ENCODE peak calls at places on chromosomes 7 and 10, in six cellular contexts. S, V, I, T, P and H are unnamed samples.
A peak's percentile ranks its signal among the peaks of the same experiment; 100 is the strongest.

GRCh38 chr7:143987513-143987912 is 12.6 kb upstream of the OR6B1 start:
- DNase-seq in T (no peak), V (no peak), I (no peak), P (no peak), S (no peak), H (no peak)

GRCh38 chr7:111238891-111239290 is 148.0 kb downstream of the LRRN3 start:
- DNase-seq in S (no peak), P (no peak), V (no peak), I (no peak), T (no peak), H (no peak)

GRCh38 chr7:108010377-108010776 is 7.4 kb upstream of the LAMB1 start:
- DNase-seq in I (no peak), P (no peak), S (no peak), T (no peak), V (no peak), H (no peak)

GRCh38 chr7:127874951-127875608 is 156.2 kb downstream of the LRRC4 start:
- DNase-seq in V (no peak), I (no peak), S (no peak), P (no peak), T (no peak), H (no peak)

GRCh38 chr7:39535720-39536119 is 30.5 kb upstream of the YAE1 start:
- DNase-seq in P (no peak), V (peak; percentile 27), S (no peak), I (no peak), T (no peak), H (no peak)

GRCh38 chr7:9391221-9391620 is 957.8 kb downstream of the NXPH1 start:
- DNase-seq in P (no peak), S (no peak), I (no peak), V (no peak), T (no peak), H (no peak)

GRCh38 chr10:121655254-121656142 is 57.3 kb upstream of the FGFR2 start:
- DNase-seq in I (peak; percentile 25), S (no peak), T (peak; percentile 53), P (no peak), V (no peak), H (no peak)

GRCh38 chr7:31116615-31117014 is 64.5 kb downstream of the ADCYAP1R1 start:
- DNase-seq in I (no peak), P (no peak), S (no peak), V (no peak), T (no peak), H (no peak)

GRCh38 chr7:29145553-29146081 is 720 bp downstream of the CPVL start:
- DNase-seq in V (no peak), P (no peak), T (no peak), S (no peak), I (no peak), H (no peak)

GRCh38 chr7:116354171-116354545 is 143.8 kb downstream of the TES start:
- DNase-seq in T (no peak), V (peak; percentile 15), S (peak; percentile 24), P (peak; percentile 58), I (no peak), H (no peak)

GRCh38 chr10:71368639-71369038 is 28.1 kb upstream of the CDH23 start:
- DNase-seq in P (no peak), V (no peak), I (no peak), S (no peak), T (no peak), H (no peak)

GRCh38 chr7:150450491-150450992 is at the start of gene GIMAP8:
- DNase-seq in V (peak; percentile 48), T (no peak), S (peak; percentile 34), I (peak; percentile 81), P (peak; percentile 90), H (peak; percentile 86)

GRCh38 chr10:117004627-117005453 is at the start of gene SHTN1:
- DNase-seq in I (peak; percentile 94), P (peak; percentile 84), V (peak; percentile 92), T (peak; percentile 87), S (peak; percentile 89), H (peak; percentile 93)

DNA sequence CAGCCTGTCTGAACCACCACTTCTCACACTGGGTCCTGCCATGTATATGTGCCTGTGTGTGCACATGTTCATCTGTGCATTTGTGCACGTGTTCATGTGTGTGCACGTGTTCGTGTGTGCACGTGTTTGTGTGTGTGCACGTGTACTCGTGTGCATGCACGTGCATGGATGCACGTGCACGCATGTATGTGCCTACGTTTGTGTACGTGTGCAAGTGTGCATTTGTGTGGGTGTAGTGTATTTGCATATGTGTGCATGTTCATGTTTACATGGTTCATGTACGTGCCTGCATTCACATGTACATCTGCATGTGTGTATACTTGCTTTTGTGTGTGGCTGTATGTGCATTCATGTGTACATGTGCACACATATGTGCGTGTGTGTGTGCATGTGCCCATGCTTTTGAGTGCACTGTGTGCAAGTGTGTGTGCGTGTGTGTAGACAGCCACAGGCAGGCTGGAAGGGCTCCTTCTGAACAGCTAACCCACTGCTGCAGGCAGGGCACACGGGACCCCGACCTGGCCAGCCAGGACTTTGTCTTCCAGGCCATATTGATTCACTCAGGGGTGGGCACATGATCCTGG is 28.2 kb downstream of the SLC29A4 start:
- DNase-seq in V (no peak), S (no peak), I (no peak), T (no peak), P (no peak), H (no peak)
- H3K4me1 ChIP-seq in V (no peaks in the 10 kb centered on the region), S (no peaks in the 10 kb centered on the region), I (no peaks in the 10 kb centered on the region), T (no peaks in the 10 kb centered on the region), P (no peaks in the 10 kb centered on the region), H (no peaks in the 10 kb centered on the region)

GRCh38 chr10:105239311-105240215 is 598.5 kb downstream of the SORCS3 start:
- DNase-seq in T (peak; percentile 25), V (no peak), I (no peak), S (no peak), P (no peak), H (no peak)

GRCh38 chr10:105243381-105243780 is 602.3 kb downstream of the SORCS3 start:
- DNase-seq in P (no peak), S (no peak), V (no peak), I (no peak), T (no peak), H (no peak)

GRCh38 chr10:105241254-105241653 is 600.2 kb downstream of the SORCS3 start:
- DNase-seq in V (no peak), S (no peak), P (no peak), I (no peak), T (no peak), H (no peak)

DNA sequence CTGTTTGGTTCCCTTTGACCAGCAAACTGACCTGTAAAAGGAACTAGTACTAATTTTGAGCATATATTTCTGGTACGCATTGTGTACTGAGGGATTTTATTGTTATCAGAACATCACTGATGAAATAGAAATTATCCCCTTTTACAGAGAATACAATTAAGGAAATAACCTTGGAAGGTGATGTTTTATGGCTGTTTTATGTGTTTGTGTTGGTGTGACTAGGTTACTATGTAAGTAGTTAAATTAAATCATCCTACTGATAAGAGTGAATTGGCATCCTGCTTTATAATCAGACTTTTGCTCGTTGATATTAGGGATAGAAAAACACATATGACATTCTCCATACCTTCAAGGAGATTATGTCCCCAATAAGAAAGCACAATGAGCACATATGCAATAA is 596.6 kb downstream of the SORCS3 start:
- DNase-seq in V (no peak), S (no peak), P (no peak), T (no peak), I (no peak), H (no peak)
- H3K27ac ChIP-seq in V (no peak overlapping the region), S (no peak overlapping the region), P (no peak overlapping the region), T (no peak overlapping the region), I (no peak overlapping the region), H (no peak overlapping the region)

DNA sequence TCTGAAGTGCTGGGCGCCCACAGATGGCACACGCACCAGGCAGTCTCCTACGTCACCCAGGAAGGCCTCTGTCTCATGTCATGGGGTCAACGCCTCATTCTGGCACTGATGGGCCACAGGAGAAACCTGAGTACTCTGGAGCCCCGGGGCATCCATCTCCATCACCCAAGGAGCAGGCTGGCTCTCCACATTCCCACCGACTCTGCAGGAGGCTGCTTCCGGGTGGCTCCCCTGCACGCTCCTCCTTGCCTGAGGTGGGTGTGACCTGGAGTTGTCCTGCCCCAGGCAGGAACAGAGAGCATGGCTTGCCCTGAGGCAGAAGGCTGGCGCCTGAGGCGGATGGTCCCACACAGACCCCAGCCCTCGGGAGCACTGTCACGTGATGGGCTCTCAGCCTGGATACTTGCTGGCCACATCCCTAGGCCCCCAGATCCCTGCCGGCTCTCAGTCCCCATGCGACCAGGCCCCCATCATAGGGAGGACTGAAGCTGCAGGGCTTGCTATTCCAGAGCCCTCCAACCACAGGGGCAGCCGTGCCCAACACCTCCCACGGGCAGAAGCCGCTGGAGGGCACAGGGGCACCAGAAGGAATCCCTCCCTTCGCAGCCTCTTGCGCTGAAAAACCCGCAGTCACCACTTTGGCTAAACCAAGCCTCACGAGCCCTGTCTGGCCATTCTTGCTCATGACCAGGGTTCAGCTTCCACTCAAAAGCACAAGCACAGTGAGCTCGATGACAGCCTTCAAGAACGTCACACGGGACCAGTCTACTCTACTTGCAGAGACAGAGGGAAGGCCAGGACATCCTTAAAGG is 80.7 kb downstream of the MAD1L1 start:
- DNase-seq in P (peak; percentile 31), T (no peak), I (no peak), V (no peak), S (no peak), H (peak; percentile 60)
- H3K4me1 ChIP-seq in P (no peaks in the 10 kb centered on the region), T (peaks cover 2% of the 10 kb centered on the region), I (peaks cover 2% of the 10 kb centered on the region), V (peaks cover 4% of the 10 kb centered on the region), S (no peaks in the 10 kb centered on the region), H (no peaks in the 10 kb centered on the region)

GRCh38 chr7:134462337-134462925 is 3.5 kb upstream of the AKR1B1 start:
- DNase-seq in P (no peak), S (no peak), T (no peak), I (no peak), V (no peak), H (no peak)
- H3K27ac ChIP-seq in P (no peak overlapping the region), S (no peak overlapping the region), T (no peak overlapping the region), I (no peak overlapping the region), V (no peak overlapping the region), H (no peak overlapping the region)

GRCh38 chr7:130896898-130897514 is 163.0 kb upstream of the KLF14 start:
- DNase-seq in I (peak; percentile 86), T (no peak), P (peak; percentile 87), S (peak; percentile 85), V (peak; percentile 80), H (peak; percentile 92)

GRCh38 chr7:130893441-130893894 is 159.5 kb upstream of the KLF14 start:
- DNase-seq in P (no peak), V (no peak), T (no peak), S (no peak), I (no peak), H (no peak)

GRCh38 chr7:130896051-130896881 is 162.3 kb upstream of the KLF14 start:
- DNase-seq in V (no peak), S (no peak), T (no peak), P (no peak), I (no peak), H (no peak)

GRCh38 chr7:130894146-130895005 is 160.4 kb upstream of the KLF14 start:
- DNase-seq in T (no peak), P (peak; percentile 77), S (no peak), V (no peak), I (peak; percentile 96), H (peak; percentile 96)

GRCh38 chr7:130895006-130895750 is 161.2 kb upstream of the KLF14 start:
- DNase-seq in S (no peak), V (no peak), T (no peak), P (no peak), I (no peak), H (no peak)
- H3K4me1 ChIP-seq in S (peaks cover 25% of the 10 kb centered on the region), V (peaks cover 73% of the 10 kb centered on the region), T (peaks cover 6% of the 10 kb centered on the region), P (peaks cover 9% of the 10 kb centered on the region), I (peaks cover 72% of the 10 kb centered on the region), H (peaks cover 65% of the 10 kb centered on the region)

GRCh38 chr10:44650576-44651394 is 260.4 kb upstream of the TMEM72 start:
- DNase-seq in S (no peak), T (no peak), P (peak; percentile 68), I (no peak), V (no peak), H (no peak)
- H3K27ac ChIP-seq in S (no peak overlapping the region), T (no peak overlapping the region), P (no peak overlapping the region), I (no peak overlapping the region), V (no peak overlapping the region), H (no peak overlapping the region)